ENCODE peak calls at places on chromosomes 5 and 9, in four cellular contexts. Q is astrocyte, H is A673, U is fibroblast of lung. X is an unnamed sample. For H3K9me3, the result is how much of the 10 kb centered on the place peaks cover.

GRCh38 chr5:43255704-43256103 is 57.5 kb downstream of the HMGCS1 start:
- DNase-seq in Q (no peak), H (no peak), U (no peak), X (no peak)

GRCh38 chr9:87570000-87570834 is 72.5 kb downstream of the DAPK1 start:
- DNase-seq in Q (peak), H (no peak), U (no peak), X (no peak)

GRCh38 chr5:172768573-172769323 is 2.2 kb downstream of the DUSP1 start:
- DNase-seq in Q (peak), H (no peak), U (peak), X (peak)

GRCh38 chr9:79233542-79233941 is 338.2 kb upstream of the TLE4 start:
- DNase-seq in Q (no peak), H (peak), U (peak), X (no peak)

GRCh38 chr5:154236011-154236410 is 45.5 kb downstream of the GALNT10 start:
- DNase-seq in Q (no peak), H (no peak), U (no peak), X (no peak)

GRCh38 chr9:6049798-6050197 is 34.4 kb upstream of the RANBP6 start:
- DNase-seq in Q (no peak), H (peak), U (no peak), X (no peak)

GRCh38 chr9:120387257-120387999 is 192.5 kb downstream of the CDK5RAP2 start:
- DNase-seq in Q (no peak), H (no peak), U (no peak), X (no peak)

GRCh38 chr9:100459963-100460362 is 13.0 kb upstream of the TMEFF1 start:
- DNase-seq in Q (no peak), H (no peak), U (no peak), X (no peak)

GRCh38 chr5:16518606-16519005 is 53.0 kb upstream of the ZNF622 start:
- DNase-seq in Q (no peak), H (no peak), U (no peak), X (no peak)

GRCh38 chr5:21236896-21237830 is 1249.2 kb upstream of the CDH18 start:
- DNase-seq in Q (peak), H (peak), U (peak), X (no peak)

GRCh38 chr5:103375863-103376591 is 117.5 kb downstream of the MACIR start:
- DNase-seq in Q (no peak), H (no peak), U (peak), X (no peak)

GRCh38 chr9:85339337-85339736 is 402.4 kb downstream of the AGTPBP1 start:
- DNase-seq in Q (no peak), H (no peak), U (no peak), X (no peak)

GRCh38 chr9:69454327-69454726 is 129.3 kb downstream of the ENTREP1 start:
- DNase-seq in Q (no peak), H (no peak), U (no peak), X (no peak)

GRCh38 chr9:14347408-14348224 is 33.7 kb upstream of the NFIB start:
- DNase-seq in Q (no peak), H (peak), U (peak), X (peak)
- H3K4me3 ChIP-seq in Q (peak), H (peak), U (peak), X (peak)

DNA sequence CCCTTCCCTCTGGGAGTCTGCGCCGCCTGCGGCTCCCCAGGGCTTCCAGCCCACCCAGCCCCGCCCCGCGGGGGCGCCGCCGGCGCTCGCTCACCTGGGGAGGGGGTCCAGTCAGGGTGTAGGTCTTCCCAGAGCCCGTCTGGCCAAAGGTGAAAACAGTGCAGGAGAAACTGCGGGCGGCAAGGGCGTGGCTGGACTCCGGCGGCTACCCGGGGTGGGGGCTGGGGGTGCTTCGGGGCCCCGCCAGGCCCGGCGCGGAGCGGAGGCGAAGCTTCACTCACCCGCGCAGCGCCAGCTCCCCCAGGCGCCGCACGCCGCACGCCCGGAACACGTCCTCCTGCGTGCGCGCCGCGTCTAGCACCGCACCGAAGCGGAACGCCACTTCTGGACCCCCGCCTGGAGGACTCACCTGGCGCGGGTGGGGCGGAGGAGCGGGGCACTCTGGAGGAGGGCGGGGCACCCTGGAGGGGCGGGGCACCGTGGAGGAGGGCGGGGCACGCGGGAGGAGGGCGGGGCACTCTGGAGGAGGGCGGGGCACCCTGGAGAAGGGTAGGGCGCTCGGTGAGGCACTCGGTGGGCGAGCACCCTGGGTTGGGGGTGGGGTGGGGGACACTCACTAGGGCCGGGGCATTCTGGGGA is 952 bp downstream of the KIF12 start:
- DNase-seq in Q (no peak), H (peak), U (no peak), X (no peak)
- H3K27ac ChIP-seq in Q (no peak), H (no peak), U (no peak), X (no peak)

DNA sequence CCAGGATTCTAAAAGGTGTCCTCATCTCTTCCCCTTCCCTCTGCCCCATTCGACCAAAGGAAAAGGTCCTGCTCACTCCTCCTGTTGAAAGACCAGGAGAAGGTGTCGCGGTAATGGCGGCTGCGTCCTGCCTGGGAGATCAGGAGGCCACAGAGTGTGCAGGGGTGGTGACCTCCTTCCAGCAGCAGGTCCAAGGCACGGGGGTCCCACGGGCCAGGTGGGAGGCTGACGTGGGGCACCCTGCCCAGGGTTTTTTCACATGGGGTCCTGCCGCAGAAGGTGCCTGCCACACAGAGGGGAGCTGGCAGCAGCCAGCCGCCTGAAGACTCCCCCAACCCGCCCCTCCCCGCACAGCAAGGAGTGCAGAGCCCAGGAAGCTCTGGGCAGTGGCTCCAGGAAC is 22.2 kb upstream of the ADAMTS2 start:
- DNase-seq in Q (no peak), H (no peak), U (no peak), X (no peak)
- H3K9me3 ChIP-seq in Q (under half), H (under half), U (under half), X (under half)

GRCh38 chr9:130187523-130187846 is 15.3 kb downstream of the NCS1 start:
- DNase-seq in Q (no peak), H (no peak), U (no peak), X (no peak)
- H3K4me3 ChIP-seq in Q (no peak), H (no peak), U (no peak), X (peak)

GRCh38 chr5:134508521-134509195 is 16.8 kb upstream of the JADE2 start:
- DNase-seq in Q (no peak), H (no peak), U (no peak), X (no peak)

GRCh38 chr5:134512661-134512999 is 12.8 kb upstream of the JADE2 start:
- DNase-seq in Q (no peak), H (no peak), U (no peak), X (no peak)

GRCh38 chr5:134511796-134512660 is 13.4 kb upstream of the JADE2 start:
- DNase-seq in Q (peak), H (no peak), U (peak), X (peak)

GRCh38 chr5:134509308-134510040 is 16.0 kb upstream of the JADE2 start:
- DNase-seq in Q (peak), H (no peak), U (peak), X (peak)

DNA sequence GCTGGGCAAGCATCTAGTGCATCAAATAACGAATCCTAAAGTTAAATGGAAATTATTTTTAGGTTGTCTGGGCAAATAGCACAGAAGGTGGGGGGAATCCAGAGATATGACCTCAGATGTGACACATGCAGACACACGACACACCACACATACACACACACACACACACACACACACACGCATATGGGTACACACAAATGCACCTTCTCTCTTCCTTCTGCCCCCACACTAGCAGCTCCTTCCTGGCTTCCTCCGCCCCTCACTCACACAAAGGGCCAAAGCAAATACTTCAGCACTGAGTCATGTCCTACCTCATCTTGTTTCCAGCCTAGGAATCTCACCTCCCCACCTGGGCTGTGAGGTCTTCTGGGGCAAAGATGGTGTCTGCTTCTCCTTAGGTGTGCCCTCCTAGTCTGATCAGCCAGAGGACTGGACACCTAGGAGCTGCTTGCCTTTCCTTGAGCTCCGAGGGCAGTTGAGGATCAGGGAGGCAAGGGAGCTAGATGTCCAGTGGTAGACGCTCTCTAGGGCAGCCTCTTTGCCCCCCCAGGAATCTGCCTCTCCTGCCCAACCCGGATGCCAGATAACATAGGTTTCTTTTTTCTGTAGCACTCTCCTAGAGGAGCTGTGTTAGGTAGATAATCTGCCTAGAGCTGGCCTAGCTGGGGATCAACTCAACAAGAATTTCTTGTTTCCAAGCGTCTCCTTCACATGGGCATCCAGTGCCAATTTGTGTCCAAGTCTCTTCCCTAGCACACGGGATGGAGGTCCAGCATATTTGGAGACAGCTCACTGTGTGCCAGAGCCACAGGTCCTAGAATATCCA is 14.3 kb upstream of the JADE2 start:
- DNase-seq in Q (peak), H (no peak), U (no peak), X (no peak)
- H3K27ac ChIP-seq in Q (peak), H (no peak), U (no peak), X (no peak)

GRCh38 chr9:11402621-11403020 is 789.8 kb upstream of the PTPRD start:
- DNase-seq in Q (no peak), H (no peak), U (no peak), X (no peak)
- H3K9me3 ChIP-seq in Q (under half), H (under half), U (under half), X (under half)

DNA sequence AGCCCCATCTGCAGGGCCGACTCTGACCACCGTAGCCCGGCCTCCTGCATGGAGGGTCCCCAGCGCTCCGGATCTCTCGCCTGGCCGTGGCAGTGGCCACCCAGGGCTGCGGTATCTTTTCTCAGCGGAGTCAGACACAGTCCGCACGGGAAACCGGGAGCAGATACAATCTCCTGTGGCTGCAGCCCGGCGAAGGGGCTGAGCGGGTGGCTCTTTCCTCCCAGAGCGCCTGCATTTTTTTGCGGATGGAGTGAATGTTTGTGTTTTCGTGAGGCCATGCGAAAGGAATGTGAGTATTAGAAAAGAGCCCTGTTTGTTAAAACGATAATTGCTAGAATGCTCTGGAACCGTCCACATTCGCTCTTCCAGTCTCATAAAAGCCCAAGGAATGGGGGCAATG is 53.4 kb upstream of the PTCH1 start:
- DNase-seq in Q (peak), H (no peak), U (peak), X (no peak)
- H3K4me3 ChIP-seq in Q (peak), H (no peak), U (peak), X (peak)

DNA sequence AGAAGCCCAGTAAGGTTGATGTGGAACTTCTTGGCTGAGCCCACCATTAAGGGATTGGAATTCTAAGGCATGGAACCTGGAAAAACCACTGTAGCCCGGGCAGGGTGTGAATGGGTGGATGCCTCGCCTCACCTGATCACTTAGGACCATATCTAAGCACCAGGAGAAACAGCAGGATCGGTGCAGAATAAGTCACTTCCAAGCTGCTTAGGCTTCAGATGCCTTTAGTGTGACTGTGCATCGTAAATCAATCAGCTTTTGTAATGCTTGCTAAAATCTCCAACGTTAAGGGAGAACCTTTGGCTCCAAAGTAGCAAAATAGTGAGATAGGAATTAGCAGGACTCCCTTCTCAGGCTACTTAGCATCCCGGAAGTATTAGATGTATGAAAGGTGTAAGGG is 103.9 kb upstream of the MEGF10 start:
- DNase-seq in Q (no peak), H (peak), U (no peak), X (no peak)
- H3K27ac ChIP-seq in Q (no peak), H (no peak), U (no peak), X (no peak)

X was measured in tibial artery.